ENCODE peak calls at places on chromosomes 6 and 20, in five cellular contexts. C, Q, T, W and J are unnamed samples.

GRCh38 chr20:13251556-13251955 is 30.5 kb downstream of the ISM1 start:
- DNase-seq in T (no peak), Q (no peak), C (no peak), W (no peak), J (no peak)

GRCh38 chr20:14992071-14992654 is 654.8 kb upstream of the FLRT3 start:
- DNase-seq in Q (no peak), C (no peak), W (no peak), T (no peak), J (no peak)

GRCh38 chr20:40332167-40332566 is 356.9 kb downstream of the MAFB start:
- DNase-seq in C (no peak), T (no peak), W (no peak), Q (no peak), J (no peak)

GRCh38 chr20:31824554-31825313 is 5.6 kb downstream of the MYLK2 start:
- DNase-seq in C (no peak), T (peak), W (no peak), Q (no peak), J (no peak)

GRCh38 chr20:43744966-43745733 is 18.3 kb upstream of the GTSF1L start:
- DNase-seq in T (no peak), C (no peak), Q (no peak), W (no peak), J (no peak)

GRCh38 chr6:6712258-6712978 is 123.9 kb downstream of the LY86 start:
- DNase-seq in T (no peak), C (no peak), Q (peak), W (no peak), J (no peak)

GRCh38 chr6:498795-499231 is 107.3 kb downstream of the IRF4 start:
- DNase-seq in Q (no peak), C (no peak), T (no peak), W (no peak), J (no peak)

GRCh38 chr6:116902634-116903033 is 25.6 kb downstream of the RFX6 start:
- DNase-seq in Q (no peak), T (no peak), C (no peak), W (no peak), J (no peak)

GRCh38 chr6:19830171-19830570 is 7.0 kb upstream of the ID4 start:
- DNase-seq in C (no peak), Q (no peak), T (no peak), W (no peak), J (no peak)

GRCh38 chr20:50408526-50409364 is 101.4 kb upstream of the PTPN1 start:
- DNase-seq in C (no peak), T (no peak), W (no peak), Q (no peak), J (no peak)

GRCh38 chr20:37389241-37389747 is 43.4 kb downstream of the SRC start:
- DNase-seq in W (no peak), Q (no peak), T (peak), C (no peak), J (peak)

GRCh38 chr6:7467007-7467897 is 74.2 kb upstream of the DSP start:
- DNase-seq in T (no peak), C (no peak), W (no peak), Q (no peak), J (no peak)

GRCh38 chr6:93584280-93584679 is 164.9 kb upstream of the EPHA7 start:
- DNase-seq in Q (no peak), T (no peak), W (no peak), C (no peak), J (no peak)

GRCh38 chr6:129183681-129184216 is 300.8 kb downstream of the LAMA2 start:
- DNase-seq in W (no peak), C (no peak), T (no peak), Q (peak), J (no peak)

GRCh38 chr6:140354296-140354695 is 979.8 kb upstream of the CITED2 start:
- DNase-seq in T (no peak), C (no peak), W (no peak), Q (no peak), J (no peak)

GRCh38 chr20:45818239-45818638 is 5.8 kb downstream of the UBE2C start:
- DNase-seq in Q (no peak), T (no peak), W (no peak), C (no peak), J (no peak)

GRCh38 chr20:45017859-45018258 is 51.5 kb downstream of the STK4 start:
- DNase-seq in W (no peak), C (no peak), Q (no peak), T (no peak), J (no peak)

GRCh38 chr6:5173862-5174643 is 86.7 kb downstream of the LYRM4 start:
- DNase-seq in T (no peak), W (no peak), Q (no peak), C (no peak), J (no peak)

GRCh38 chr6:150690681-150691080 is 91.0 kb downstream of the PLEKHG1 start:
- DNase-seq in Q (no peak), W (no peak), C (no peak), T (no peak), J (no peak)

GRCh38 chr20:2752631-2753455 is 47.6 kb downstream of the CPXM1 start:
- DNase-seq in Q (peak), W (peak), T (no peak), C (no peak), J (no peak)

GRCh38 chr20:32249030-32249738 is 28.3 kb upstream of the KIF3B start:
- DNase-seq in Q (no peak), W (no peak), C (no peak), T (no peak), J (no peak)

GRCh38 chr20:19448632-19449031 is 236.2 kb downstream of the SLC24A3 start:
- DNase-seq in Q (no peak), T (no peak), C (no peak), W (no peak), J (peak)

GRCh38 chr6:113352029-113352801 is 504.9 kb upstream of the MARCKS start:
- DNase-seq in C (no peak), W (no peak), Q (peak), T (no peak), J (no peak)

DNA sequence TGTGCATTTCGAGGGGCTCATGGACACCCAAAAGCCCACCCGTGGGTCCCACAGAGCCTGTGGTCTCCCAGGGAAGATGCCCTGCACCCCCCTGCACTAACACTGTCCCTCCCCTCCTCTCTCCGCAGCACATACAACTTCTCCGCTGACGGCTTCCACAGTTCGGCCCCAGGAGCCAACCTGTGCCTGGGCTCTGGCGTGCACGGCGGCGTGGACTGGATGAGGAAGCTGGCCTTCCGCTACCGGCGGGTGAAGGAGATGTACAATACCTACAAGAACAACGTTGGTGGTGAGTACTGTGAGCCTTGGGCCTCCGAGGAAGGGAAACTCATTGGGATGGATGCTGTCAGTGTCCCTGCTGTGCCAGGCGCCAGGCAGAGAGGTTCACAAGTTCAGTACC is 183.9 kb downstream of the ZMYND8 start:
- DNase-seq in C (no peak), W (no peak), T (no peak), Q (no peak), J (no peak)
- TF ChIP-seq CTCF in C (no peak), W (no peak), T (no peak), Q (no peak), J (no peak)

GRCh38 chr20:49280463-49281058 is 2.7 kb upstream of the ZNFX1 start:
- DNase-seq in C (no peak), W (no peak), T (no peak), Q (no peak), J (no peak)

GRCh38 chr20:49283176-49283702 is 5.4 kb upstream of the ZNFX1 start:
- DNase-seq in C (no peak), T (no peak), W (no peak), Q (no peak), J (no peak)

GRCh38 chr20:49281059-49281912 is 3.4 kb upstream of the ZNFX1 start:
- DNase-seq in C (no peak), Q (no peak), T (no peak), W (no peak), J (no peak)

GRCh38 chr20:49282584-49283171 is 4.8 kb upstream of the ZNFX1 start:
- DNase-seq in Q (no peak), C (no peak), T (no peak), W (no peak), J (no peak)

DNA sequence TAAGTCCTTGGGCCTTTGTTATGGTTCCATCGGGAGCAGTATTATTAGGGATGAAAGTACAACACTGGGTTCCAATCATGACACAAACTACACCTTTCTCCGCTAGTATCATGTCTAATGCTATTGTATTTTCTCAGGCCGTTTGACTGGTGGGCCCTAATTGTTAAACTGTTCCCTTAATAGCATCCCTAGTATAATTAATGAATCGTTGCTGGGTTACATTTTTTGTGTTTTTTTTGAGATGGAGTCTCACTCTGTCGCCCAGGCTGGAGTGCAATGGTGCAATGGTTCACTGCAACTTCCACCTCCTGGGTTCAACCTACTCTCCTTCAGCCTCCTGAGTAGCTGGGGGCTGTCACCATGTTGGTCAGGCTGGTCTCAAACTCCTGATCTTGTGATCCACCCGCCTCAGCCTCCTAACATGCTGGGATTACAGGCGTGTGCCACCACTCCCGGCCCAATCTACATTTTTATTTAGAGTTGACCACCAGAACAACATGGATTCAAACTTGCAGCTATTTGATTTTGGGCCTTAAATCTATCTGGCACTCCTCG is 4.1 kb upstream of the ZNFX1 start:
- DNase-seq in Q (no peak), C (no peak), T (no peak), W (no peak), J (no peak)
- H3K4me3 ChIP-seq in Q (no peak), C (no peak), T (peak), W (no peak), J (peak)

GRCh38 chr6:145892026-145892425 is 72.1 kb downstream of the SHPRH start:
- DNase-seq in T (no peak), C (no peak), Q (no peak), W (no peak), J (no peak)

GRCh38 chr6:145893586-145893985 is 70.6 kb downstream of the SHPRH start:
- DNase-seq in C (no peak), T (no peak), Q (no peak), W (no peak), J (no peak)

GRCh38 chr6:145898376-145898775 is 65.8 kb downstream of the SHPRH start:
- DNase-seq in W (no peak), Q (no peak), C (no peak), T (peak), J (no peak)

GRCh38 chr6:145897552-145897951 is 66.6 kb downstream of the SHPRH start:
- DNase-seq in W (no peak), Q (no peak), C (no peak), T (no peak), J (no peak)

GRCh38 chr6:145895802-145896201 is 68.4 kb downstream of the SHPRH start:
- DNase-seq in W (no peak), Q (no peak), T (no peak), C (no peak), J (no peak)
- TF ChIP-seq CTCF in W (no peak), Q (peak), T (no peak), C (no peak), J (no peak)

DNA sequence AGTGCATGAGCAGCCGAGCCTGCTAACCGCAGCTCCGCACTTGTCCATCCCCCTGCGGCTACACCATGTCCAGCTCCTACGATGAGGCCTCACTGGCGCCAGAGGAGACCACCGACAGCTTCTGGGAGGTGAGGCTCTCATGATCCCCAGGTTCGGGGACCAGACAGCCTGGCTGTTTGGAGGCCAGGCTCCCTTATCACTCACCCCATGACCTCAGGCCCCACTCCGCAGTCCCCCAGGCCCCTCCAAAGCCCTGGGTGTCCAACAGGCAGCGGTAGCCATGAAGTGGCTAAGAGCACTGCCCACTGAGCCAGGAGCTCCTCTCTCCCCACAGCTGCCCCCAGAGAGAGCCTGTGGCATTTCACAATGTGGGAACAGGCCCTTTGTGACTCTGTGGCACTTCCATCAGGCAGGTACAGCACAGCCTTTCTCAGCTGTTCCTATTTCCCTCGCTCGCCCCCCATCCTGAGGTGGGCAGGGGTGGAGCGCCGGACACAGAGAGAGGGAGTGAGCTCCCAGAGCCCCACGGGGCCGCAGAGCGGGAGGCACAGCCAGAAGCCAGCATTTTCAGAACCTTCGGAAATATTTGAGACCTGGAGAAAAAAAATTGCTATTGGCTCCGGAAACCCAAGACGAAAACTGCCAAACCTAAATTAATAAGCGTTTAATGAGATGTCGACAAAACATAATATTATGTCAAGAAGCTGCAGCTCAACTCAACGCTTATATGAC is 29.7 kb downstream of the SPDEF start:
- DNase-seq in C (no peak), T (peak), Q (no peak), W (no peak), J (no peak)
- H3K4me3 ChIP-seq in C (no peak), T (peak), Q (no peak), W (no peak), J (peak)

DNA sequence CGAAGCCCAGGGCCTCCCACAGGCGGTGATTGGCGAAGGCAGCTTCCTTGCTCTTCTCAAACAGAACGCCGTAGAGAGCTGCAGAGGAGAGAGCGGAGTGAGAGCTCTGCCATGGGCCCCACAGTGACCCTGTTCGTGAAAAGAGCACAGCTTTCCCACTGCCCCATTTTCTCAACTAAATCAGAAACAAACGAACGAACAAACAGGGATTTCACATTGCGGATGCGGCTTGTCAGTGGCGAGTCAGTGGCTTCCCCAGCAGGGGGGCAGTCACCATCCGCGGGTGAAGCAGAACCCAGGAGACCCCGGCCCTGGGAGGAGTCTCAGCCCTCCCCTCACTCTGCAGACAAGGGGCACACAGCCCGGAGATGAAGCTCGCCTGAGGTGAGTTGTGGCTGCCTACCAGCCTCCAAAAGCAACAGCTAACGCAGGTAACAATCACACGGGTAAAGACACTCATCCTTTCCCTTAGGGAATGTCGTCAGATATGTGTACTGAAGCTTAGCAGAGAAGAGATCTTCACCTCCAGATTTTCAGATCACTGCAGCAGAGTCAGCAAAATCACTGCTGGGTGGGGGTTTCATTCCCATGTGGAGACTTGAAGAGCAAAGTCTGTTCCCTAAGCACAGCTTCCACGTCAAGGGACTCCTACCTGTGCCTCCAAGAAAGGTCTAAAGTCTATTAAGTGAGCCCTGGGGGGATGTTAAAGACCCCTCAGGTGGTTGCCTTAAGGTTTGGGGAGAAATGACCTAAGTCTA is 51.2 kb upstream of the GPR31 start:
- DNase-seq in W (peak), T (no peak), Q (no peak), C (no peak), J (peak)
- TF ChIP-seq CTCF in W (no peak), T (no peak), Q (no peak), C (no peak), J (no peak)

DNA sequence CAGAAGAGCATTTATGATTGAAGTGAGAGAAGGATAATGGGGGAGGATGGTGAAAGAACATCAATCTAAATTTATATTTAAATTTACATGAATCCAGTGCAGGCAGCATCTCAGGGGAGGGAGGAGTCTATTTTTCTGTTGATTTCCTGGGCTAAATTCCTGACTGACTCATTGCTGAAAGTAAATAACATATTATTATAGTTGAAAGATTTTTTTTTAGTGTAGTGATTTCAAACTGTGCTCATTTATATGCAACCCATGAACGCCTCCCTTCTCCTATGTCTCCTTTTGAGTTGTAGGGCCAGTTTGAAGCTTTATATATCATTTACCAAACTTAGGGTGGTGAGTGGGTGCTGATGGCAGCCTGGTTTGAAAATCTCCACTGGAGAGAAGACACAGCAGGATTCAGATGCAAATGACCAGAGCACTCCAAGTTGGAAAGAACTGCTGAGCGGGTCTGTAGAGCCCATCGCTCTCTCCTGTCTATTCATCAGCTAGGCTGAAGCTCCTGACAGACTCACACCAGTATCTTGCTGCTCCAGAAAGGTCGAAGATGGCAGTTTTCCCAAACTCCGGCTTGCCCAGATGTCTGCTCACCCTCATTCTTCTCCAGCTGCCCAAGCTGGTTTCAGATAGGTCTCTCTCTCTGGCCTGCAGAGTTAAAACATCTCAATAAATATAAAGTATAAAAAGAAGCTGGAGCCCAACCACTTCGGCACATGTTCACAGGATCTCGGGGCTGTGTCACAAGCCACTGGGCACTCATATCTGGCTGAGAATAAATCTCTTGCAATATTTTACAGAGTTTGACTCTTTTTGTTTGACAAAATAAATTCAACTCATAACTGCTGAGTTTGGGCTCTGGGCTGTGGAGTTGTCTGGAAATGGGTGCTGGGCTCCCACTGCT is 18.3 kb downstream of the BTN2A1 start:
- DNase-seq in W (no peak), C (no peak), Q (no peak), T (no peak), J (no peak)
- H3K4me3 ChIP-seq in W (no peak), C (no peak), Q (no peak), T (no peak), J (no peak)

GRCh38 chr20:48404598-48404997 is 423.2 kb downstream of the PREX1 start:
- DNase-seq in C (no peak), Q (peak), W (no peak), T (no peak), J (no peak)
- TF ChIP-seq CTCF in C (no peak), Q (peak), W (no peak), T (no peak), J (no peak)